ENCODE peak calls at places on chromosomes 13 and 19, in ten cellular contexts. Z is T-helper 1 cell; O is body of pancreas; Y is amygdala; W is stimulated activated CD8-positive, alpha-beta memory T cell treated with anti-CD3 and anti-CD28 coated beads, Interleukin-2, amount 100 ng/mL, for 1 hour; N is hepatic stellate cell; H is iris pigment epithelial cell; F is activated naive CD4-positive, alpha-beta T cell; M is brain microvascular endothelial cell; U is neural crest cell. C is an unnamed sample.

GRCh38 chr13:73146705-73147104 is 87.9 kb downstream of the KLF5 start:
- DNase-seq in Z (no peak), O (no peak), Y (no peak), W (no peak), N (no peak), H (peak), F (no peak), M (no peak), U (no peak), C (no peak)

GRCh38 chr13:99389520-99390304 is 82.5 kb upstream of the GPR183 start:
- DNase-seq in Z (no peak), O (no peak), Y (no peak), W (no peak), N (no peak), H (no peak), F (no peak), M (no peak), U (no peak), C (no peak)

GRCh38 chr19:19105365-19106060 is 32.8 kb downstream of the TMEM161A start:
- DNase-seq in Z (no peak), O (peak), Y (no peak), W (no peak), N (peak), H (peak), F (no peak), M (peak), U (peak), C (peak)

GRCh38 chr19:9146882-9147281 is 6.7 kb downstream of the ZNF317 start:
- DNase-seq in Z (no peak), O (no peak), Y (no peak), W (no peak), N (no peak), H (no peak), F (no peak), M (no peak), U (no peak), C (no peak)

GRCh38 chr13:28100149-28101121 is at the start of gene FLT3:
- DNase-seq in Z (peak), O (peak), Y (no peak), W (no peak), N (peak), H (peak), F (no peak), M (peak), U (peak), C (peak)

GRCh38 chr13:19680751-19681150 is 47.3 kb downstream of the MPHOSPH8 start:
- DNase-seq in Z (no peak), O (no peak), Y (no peak), W (no peak), N (no peak), H (peak), F (no peak), M (peak), U (no peak), C (no peak)

GRCh38 chr19:11203194-11204075 is 6.1 kb upstream of the KANK2 start:
- DNase-seq in Z (no peak), O (peak), Y (peak), W (no peak), N (peak), H (peak), F (no peak), M (peak), U (peak), C (peak)

GRCh38 chr13:93244141-93244917 is 17.7 kb downstream of the GPC6 start:
- DNase-seq in Z (no peak), O (no peak), Y (peak), W (no peak), N (peak), H (peak), F (no peak), M (peak), U (no peak), C (no peak)